ENCODE peak calls at places on chromosomes 6 and 20, in six cellular contexts. One of them, this sample, is unnamed.

GRCh38 chr6:36984581-36985383 is 1.2 kb downstream of the MTCH1 start:
- DNase-seq in iPS DF 19.7: peak
- DNase-seq in smooth muscle cell of the brain vasculature: no peak
- DNase-seq in fibroblast of mammary gland: peak
- DNase-seq in mucosa of gallbladder: peak
- DNase-seq in AG08395: peak
- DNase-seq in this sample: peak

GRCh38 chr6:158006821-158007570 is 25.3 kb downstream of the SYNJ2 start:
- DNase-seq in iPS DF 19.7: no peak
- DNase-seq in mucosa of gallbladder: no peak
- DNase-seq in smooth muscle cell of the brain vasculature: no peak
- DNase-seq in AG08395: no peak
- DNase-seq in fibroblast of mammary gland: no peak
- DNase-seq in this sample: no peak

GRCh38 chr6:107264357-107264831 is 149.1 kb upstream of the BEND3 start:
- DNase-seq in AG08395: peak
- DNase-seq in smooth muscle cell of the brain vasculature: peak
- DNase-seq in iPS DF 19.7: no peak
- DNase-seq in mucosa of gallbladder: no peak
- DNase-seq in fibroblast of mammary gland: peak
- DNase-seq in this sample: no peak

GRCh38 chr20:815226-815625 is 18.3 kb upstream of the FAM110A start:
- DNase-seq in smooth muscle cell of the brain vasculature: no peak
- DNase-seq in fibroblast of mammary gland: no peak
- DNase-seq in AG08395: no peak
- DNase-seq in mucosa of gallbladder: no peak
- DNase-seq in iPS DF 19.7: no peak
- DNase-seq in this sample: no peak

GRCh38 chr6:166008441-166009369 is 158.9 kb downstream of the TBXT start:
- DNase-seq in smooth muscle cell of the brain vasculature: no peak
- DNase-seq in iPS DF 19.7: no peak
- DNase-seq in fibroblast of mammary gland: peak
- DNase-seq in mucosa of gallbladder: peak
- DNase-seq in AG08395: no peak
- DNase-seq in this sample: no peak

GRCh38 chr20:50192364-50193168 is 1.9 kb downstream of the CEBPB start:
- DNase-seq in iPS DF 19.7: no peak
- DNase-seq in mucosa of gallbladder: peak
- DNase-seq in fibroblast of mammary gland: peak
- DNase-seq in smooth muscle cell of the brain vasculature: no peak
- DNase-seq in AG08395: peak
- DNase-seq in this sample: peak

GRCh38 chr6:6434723-6435122 is 114.3 kb upstream of the F13A1 start:
- DNase-seq in fibroblast of mammary gland: no peak
- DNase-seq in smooth muscle cell of the brain vasculature: no peak
- DNase-seq in iPS DF 19.7: no peak
- DNase-seq in AG08395: no peak
- DNase-seq in mucosa of gallbladder: no peak
- DNase-seq in this sample: no peak

GRCh38 chr6:52595000-52595795 is 18.3 kb upstream of the TRAM2 start:
- DNase-seq in fibroblast of mammary gland: peak
- DNase-seq in iPS DF 19.7: no peak
- DNase-seq in smooth muscle cell of the brain vasculature: peak
- DNase-seq in mucosa of gallbladder: no peak
- DNase-seq in AG08395: peak
- DNase-seq in this sample: no peak

GRCh38 chr6:164107297-164107995 is 692.9 kb downstream of the QKI start:
- DNase-seq in iPS DF 19.7: no peak
- DNase-seq in mucosa of gallbladder: no peak
- DNase-seq in AG08395: no peak
- DNase-seq in smooth muscle cell of the brain vasculature: no peak
- DNase-seq in fibroblast of mammary gland: no peak
- DNase-seq in this sample: no peak

GRCh38 chr20:2224246-2224645 is 71.6 kb upstream of the TGM3 start:
- DNase-seq in iPS DF 19.7: no peak
- DNase-seq in AG08395: peak
- DNase-seq in mucosa of gallbladder: no peak
- DNase-seq in fibroblast of mammary gland: no peak
- DNase-seq in smooth muscle cell of the brain vasculature: no peak
- DNase-seq in this sample: no peak

GRCh38 chr6:15962449-15962764 is 166.5 kb upstream of the MYLIP start:
- DNase-seq in fibroblast of mammary gland: peak
- DNase-seq in mucosa of gallbladder: no peak
- DNase-seq in iPS DF 19.7: no peak
- DNase-seq in smooth muscle cell of the brain vasculature: no peak
- DNase-seq in AG08395: peak
- DNase-seq in this sample: no peak

GRCh38 chr20:1045860-1046418 is 43.8 kb upstream of the RSPO4 start:
- DNase-seq in smooth muscle cell of the brain vasculature: no peak
- DNase-seq in fibroblast of mammary gland: no peak
- DNase-seq in mucosa of gallbladder: no peak
- DNase-seq in AG08395: no peak
- DNase-seq in iPS DF 19.7: no peak
- DNase-seq in this sample: no peak

GRCh38 chr6:157045831-157046454 is 268.8 kb downstream of the ARID1B start:
- DNase-seq in mucosa of gallbladder: no peak
- DNase-seq in iPS DF 19.7: no peak
- DNase-seq in fibroblast of mammary gland: peak
- DNase-seq in AG08395: peak
- DNase-seq in smooth muscle cell of the brain vasculature: no peak
- DNase-seq in this sample: no peak

GRCh38 chr6:140052757-140053729 is 678.6 kb upstream of the CITED2 start:
- DNase-seq in smooth muscle cell of the brain vasculature: no peak
- DNase-seq in mucosa of gallbladder: no peak
- DNase-seq in iPS DF 19.7: peak
- DNase-seq in AG08395: no peak
- DNase-seq in fibroblast of mammary gland: peak
- DNase-seq in this sample: no peak

GRCh38 chr6:1821188-1822183 is 211.8 kb downstream of the FOXC1 start:
- DNase-seq in fibroblast of mammary gland: peak
- DNase-seq in AG08395: peak
- DNase-seq in mucosa of gallbladder: no peak
- DNase-seq in smooth muscle cell of the brain vasculature: no peak
- DNase-seq in iPS DF 19.7: no peak
- DNase-seq in this sample: no peak

GRCh38 chr20:62246872-62247652 is 8.7 kb downstream of the OSBPL2 start:
- DNase-seq in iPS DF 19.7: no peak
- DNase-seq in fibroblast of mammary gland: no peak
- DNase-seq in AG08395: no peak
- DNase-seq in smooth muscle cell of the brain vasculature: no peak
- DNase-seq in mucosa of gallbladder: no peak
- DNase-seq in this sample: no peak

GRCh38 chr6:46113370-46113769 is 16.4 kb upstream of the ENPP4 start:
- DNase-seq in iPS DF 19.7: no peak
- DNase-seq in smooth muscle cell of the brain vasculature: no peak
- DNase-seq in fibroblast of mammary gland: no peak
- DNase-seq in AG08395: no peak
- DNase-seq in mucosa of gallbladder: no peak
- DNase-seq in this sample: no peak

GRCh38 chr6:37732688-37733087 is 35.0 kb upstream of the MDGA1 start:
- DNase-seq in smooth muscle cell of the brain vasculature: no peak
- DNase-seq in AG08395: no peak
- DNase-seq in iPS DF 19.7: no peak
- DNase-seq in fibroblast of mammary gland: no peak
- DNase-seq in mucosa of gallbladder: no peak
- DNase-seq in this sample: no peak

GRCh38 chr6:29763491-29764289 is 40.5 kb downstream of the HLA-F start:
- DNase-seq in mucosa of gallbladder: no peak
- DNase-seq in fibroblast of mammary gland: peak
- DNase-seq in smooth muscle cell of the brain vasculature: no peak
- DNase-seq in AG08395: peak
- DNase-seq in iPS DF 19.7: no peak
- DNase-seq in this sample: no peak

GRCh38 chr6:32581275-32582095 is 8.2 kb downstream of the HLA-DRB1 start:
- DNase-seq in fibroblast of mammary gland: no peak
- DNase-seq in iPS DF 19.7: no peak
- DNase-seq in smooth muscle cell of the brain vasculature: no peak
- DNase-seq in AG08395: no peak
- DNase-seq in mucosa of gallbladder: no peak
- DNase-seq in this sample: no peak

GRCh38 chr6:97443408-97444080 is 160.5 kb upstream of the MMS22L start:
- DNase-seq in mucosa of gallbladder: no peak
- DNase-seq in AG08395: no peak
- DNase-seq in fibroblast of mammary gland: no peak
- DNase-seq in iPS DF 19.7: no peak
- DNase-seq in smooth muscle cell of the brain vasculature: no peak
- DNase-seq in this sample: no peak

GRCh38 chr6:111478749-111479148 is 4.3 kb downstream of the REV3L start:
- DNase-seq in fibroblast of mammary gland: peak
- DNase-seq in smooth muscle cell of the brain vasculature: peak
- DNase-seq in AG08395: peak
- DNase-seq in iPS DF 19.7: peak
- DNase-seq in mucosa of gallbladder: no peak
- DNase-seq in this sample: no peak

GRCh38 chr6:159170333-159170672 is 1.1 kb downstream of the FNDC1 start:
- DNase-seq in AG08395: peak
- DNase-seq in mucosa of gallbladder: no peak
- DNase-seq in iPS DF 19.7: no peak
- DNase-seq in smooth muscle cell of the brain vasculature: no peak
- DNase-seq in fibroblast of mammary gland: no peak
- DNase-seq in this sample: no peak

GRCh38 chr6:89976141-89977020 is 82.1 kb downstream of the GJA10 start:
- DNase-seq in smooth muscle cell of the brain vasculature: no peak
- DNase-seq in mucosa of gallbladder: no peak
- DNase-seq in AG08395: no peak
- DNase-seq in iPS DF 19.7: no peak
- DNase-seq in fibroblast of mammary gland: no peak
- DNase-seq in this sample: no peak

This sample was measured in ureter.